ENCODE peak calls at places on chromosomes 7 and 10, in seven cellular contexts. X is mesenchymal stem cell, H is IMR-90, B is mesendoderm, G is neuronal stem cell, J is H1, Z is trophoblast cell. L is an unnamed sample.
A peak's percentile ranks its signal among the peaks of the same experiment; 100 is the strongest.

GRCh38 chr10:100109670-100110069 is 28.0 kb upstream of the CPN1 start:
- DNase-seq in B (peak; percentile 81), X (no peak), H (no peak), Z (no peak), G (no peak), J (no peak), L (peak; percentile 52)

GRCh38 chr7:36527549-36527913 is 137.9 kb downstream of the ANLN start:
- DNase-seq in J (no peak), B (no peak), X (no peak), H (no peak), Z (no peak), G (no peak), L (no peak)

GRCh38 chr7:111202321-111202720 is 111.4 kb downstream of the LRRN3 start:
- DNase-seq in B (no peak), X (no peak), G (no peak), J (no peak), H (no peak), Z (no peak), L (no peak)

GRCh38 chr10:34716958-34717357 is 98.1 kb downstream of the PARD3 start:
- DNase-seq in J (no peak), H (no peak), X (peak; percentile 57), B (no peak), G (no peak), Z (no peak), L (no peak)

GRCh38 chr7:18570890-18571478 is 75.4 kb downstream of the HDAC9 start:
- DNase-seq in Z (no peak), G (no peak), X (peak; percentile 46), H (peak; percentile 42), J (no peak), B (peak; percentile 45), L (no peak)

GRCh38 chr10:132502544-132503300 is 34.9 kb upstream of the INPP5A start:
- DNase-seq in Z (no peak), H (no peak), G (no peak), X (no peak), B (no peak), J (no peak), L (no peak)

GRCh38 chr10:16952610-16953009 is 135.4 kb upstream of the RSU1 start:
- DNase-seq in X (no peak), H (no peak), J (no peak), B (peak; percentile 59), G (no peak), Z (no peak), L (peak; percentile 55)

GRCh38 chr10:8051109-8051781 is 3.2 kb upstream of the GATA3 start:
- DNase-seq in H (no peak), G (peak; percentile 38), J (peak; percentile 81), X (no peak), B (peak; percentile 87), Z (peak; percentile 56), L (no peak)

GRCh38 chr10:18486444-18486843 is 164.9 kb downstream of the NSUN6 start:
- DNase-seq in G (no peak), X (no peak), Z (no peak), B (no peak), H (no peak), J (no peak), L (no peak)

GRCh38 chr7:132395375-132395774 is 180.9 kb downstream of the PLXNA4 start:
- DNase-seq in J (no peak), G (no peak), X (no peak), Z (no peak), H (no peak), B (no peak), L (no peak)

GRCh38 chr7:142647749-142648148 is 101.5 kb upstream of the PRSS1 start:
- DNase-seq in B (no peak), G (no peak), H (no peak), Z (no peak), J (no peak), X (no peak), L (no peak)

GRCh38 chr7:156493942-156494341 is 146.6 kb upstream of the RNF32 start:
- DNase-seq in H (peak; percentile 77), X (peak; percentile 6), G (no peak), B (no peak), Z (no peak), J (no peak), L (no peak)

GRCh38 chr10:113142601-113143000 is 192.6 kb downstream of the TCF7L2 start:
- DNase-seq in J (no peak), X (no peak), Z (no peak), G (no peak), B (no peak), H (no peak), L (no peak)

GRCh38 chr7:130275826-130276291 is 9.2 kb downstream of the CPA2 start:
- DNase-seq in B (no peak), G (no peak), H (no peak), J (no peak), X (peak; percentile 42), Z (no peak), L (no peak)

GRCh38 chr7:30842542-30843451 is 68.9 kb upstream of the AQP1 start:
- DNase-seq in Z (no peak), J (no peak), G (no peak), B (no peak), X (no peak), H (no peak), L (no peak)

GRCh38 chr7:50274361-50274760 is 30.2 kb upstream of the IKZF1 start:
- DNase-seq in Z (no peak), B (no peak), X (no peak), H (no peak), J (no peak), G (no peak), L (no peak)

GRCh38 chr7:130831817-130832481 is 97.9 kb upstream of the KLF14 start:
- DNase-seq in X (peak; percentile 56), G (peak; percentile 35), B (peak; percentile 22), H (peak; percentile 67), J (no peak), Z (no peak), L (no peak)

GRCh38 chr7:158129037-158130022 is 458.3 kb downstream of the PTPRN2 start:
- DNase-seq in Z (no peak), G (no peak), B (no peak), H (no peak), X (no peak), J (no peak), L (no peak)

GRCh38 chr7:133354546-133355324 is 101.9 kb downstream of the EXOC4 start:
- DNase-seq in H (peak; percentile 80), J (no peak), B (peak; percentile 59), G (no peak), X (peak; percentile 43), Z (no peak), L (no peak)

GRCh38 chr7:78777844-78778243 is 675.6 kb downstream of the MAGI2 start:
- DNase-seq in X (no peak), Z (no peak), G (no peak), H (peak; percentile 47), B (no peak), J (no peak), L (no peak)

GRCh38 chr7:149220534-149220933 is 18.9 kb upstream of the ZNF212 start:
- DNase-seq in H (peak; percentile 75), X (peak; percentile 88), G (no peak), J (no peak), B (peak; percentile 59), Z (peak; percentile 90), L (no peak)

GRCh38 chr7:26127411-26127810 is 24.6 kb upstream of the NFE2L3 start:
- DNase-seq in B (no peak), Z (no peak), G (no peak), X (no peak), H (no peak), J (no peak), L (no peak)

GRCh38 chr10:79431891-79432831 is 13.3 kb downstream of the ZCCHC24 start:
- DNase-seq in G (no peak), B (no peak), Z (no peak), J (no peak), H (peak; percentile 53), X (no peak), L (no peak)

GRCh38 chr7:57820477-57820876 is 370.5 kb downstream of the ZNF716 start:
- DNase-seq in H (no peak), Z (no peak), J (no peak), X (no peak), G (no peak), B (no peak), L (no peak)
- H2BK120ac ChIP-seq in H (no peak overlapping the region), Z (no peak overlapping the region), J (no peak overlapping the region), X (no peak overlapping the region), G (no peak overlapping the region), B (no peak overlapping the region), L (no peak overlapping the region)

DNA sequence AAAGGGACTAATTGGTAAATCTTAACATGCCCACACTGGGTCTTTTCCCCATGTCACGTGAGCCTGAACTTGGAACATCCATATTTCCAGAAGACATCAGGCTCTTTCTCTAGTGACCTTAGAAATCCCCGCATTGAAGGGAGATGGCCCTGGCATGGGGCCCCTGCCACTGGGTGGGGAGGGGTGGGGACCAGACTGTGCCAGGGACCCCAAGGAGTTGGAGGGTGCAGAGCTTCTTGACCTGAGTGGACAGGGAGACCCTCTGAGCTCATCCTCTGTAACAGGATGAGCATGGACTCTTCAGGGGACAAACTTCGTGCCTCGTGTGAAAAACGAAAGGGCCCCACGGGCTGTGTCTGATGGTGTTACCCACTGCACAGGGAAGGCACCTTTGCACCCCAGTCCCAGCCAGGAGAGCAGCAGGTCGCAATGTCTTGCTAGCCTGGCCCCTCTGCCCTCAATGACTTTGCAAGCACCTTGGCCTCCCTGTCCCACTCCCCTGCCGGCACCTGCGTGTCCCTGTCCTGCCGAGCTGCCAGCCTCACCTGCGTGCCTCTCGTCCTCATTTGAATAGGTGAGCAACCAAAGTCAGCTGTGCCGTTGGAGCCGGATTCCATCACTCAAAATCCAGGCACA is 235.1 kb downstream of the EBF3 start:
- DNase-seq in G (no peak), B (no peak), X (no peak), Z (no peak), H (no peak), J (peak; percentile 38), L (no peak)
- H2BK120ac ChIP-seq in G (no peak overlapping the region), B (no peak overlapping the region), X (no peak overlapping the region), Z (no peak overlapping the region), H (no peak overlapping the region), J (no peak overlapping the region), L (no peak overlapping the region)

DNA sequence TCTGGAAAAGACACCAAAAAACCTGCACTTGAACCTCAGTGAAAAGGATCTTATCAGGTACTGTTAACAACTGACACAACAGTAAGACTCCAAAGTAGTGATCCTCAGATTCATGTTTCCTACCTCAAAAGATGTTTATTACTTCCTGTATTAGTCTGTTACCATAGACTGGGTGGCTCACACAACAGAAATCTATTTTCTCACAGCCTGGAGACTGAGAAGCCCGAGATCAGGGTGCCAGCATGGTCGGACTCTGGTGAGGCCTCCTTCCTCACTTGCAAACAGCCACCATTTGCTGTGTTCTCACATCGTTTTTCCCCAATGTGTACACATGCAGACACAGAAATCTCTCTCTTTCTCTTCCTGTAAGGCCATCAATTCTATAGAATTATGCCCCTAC is 154.0 kb upstream of the THSD7A start:
- DNase-seq in J (no peak), H (no peak), G (no peak), B (no peak), X (no peak), Z (peak; percentile 96), L (no peak)
- H2BK120ac ChIP-seq in J (no peak overlapping the region), H (no peak overlapping the region), G (no peak overlapping the region), B (no peak overlapping the region), X (no peak overlapping the region), Z (peak overlapping the region; percentile 76), L (no peak overlapping the region)

DNA sequence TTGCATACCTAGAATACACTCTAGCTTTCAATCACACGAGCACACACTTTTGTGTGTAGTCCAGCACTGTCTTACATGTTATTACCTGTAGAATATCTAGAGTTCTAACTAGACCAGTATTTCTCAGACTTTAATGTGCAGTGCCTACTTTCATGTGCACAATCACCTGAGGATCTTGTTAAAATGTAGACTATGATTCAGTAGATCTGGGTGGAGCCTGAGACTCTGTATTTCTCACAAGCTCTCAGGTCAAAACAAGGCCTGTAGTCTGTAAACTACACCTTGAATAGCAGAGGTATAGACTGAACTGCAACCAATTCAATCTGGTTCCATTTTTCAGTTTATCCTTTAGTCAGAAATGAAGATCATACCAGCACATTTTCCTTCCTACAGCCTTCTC is 11.1 kb downstream of the IFIT2 start:
- DNase-seq in H (no peak), G (no peak), Z (no peak), B (no peak), X (no peak), J (no peak), L (no peak)
- H2BK120ac ChIP-seq in H (no peak overlapping the region), G (no peak overlapping the region), Z (no peak overlapping the region), B (no peak overlapping the region), X (no peak overlapping the region), J (no peak overlapping the region), L (no peak overlapping the region)